ENCODE peak calls at places on chromosomes 5 and 9, in six cellular contexts. One of them, this sample, is unnamed. For H3K27me3, the result is how much of the 10 kb centered on the place peaks cover.

GRCh38 chr5:36683821-36684434 is 77.5 kb downstream of the SLC1A3 start:
- DNase-seq in Peyer's patch: no peak
- DNase-seq in gastrocnemius medialis: no peak
- DNase-seq in HepG2: no peak
- DNase-seq in esophagus muscularis mucosa: no peak
- DNase-seq in suprapubic skin: peak
- DNase-seq in this sample: no peak

GRCh38 chr5:132060501-132061161 is at the start of gene IL3:
- DNase-seq in Peyer's patch: peak
- DNase-seq in gastrocnemius medialis: no peak
- DNase-seq in HepG2: no peak
- DNase-seq in esophagus muscularis mucosa: no peak
- DNase-seq in suprapubic skin: no peak
- DNase-seq in this sample: peak

GRCh38 chr9:93116049-93116961 is 17.7 kb downstream of the NINJ1 start:
- DNase-seq in Peyer's patch: peak
- DNase-seq in gastrocnemius medialis: peak
- DNase-seq in HepG2: peak
- DNase-seq in esophagus muscularis mucosa: no peak
- DNase-seq in suprapubic skin: peak
- DNase-seq in this sample: peak

GRCh38 chr9:109107402-109108240 is 12.1 kb downstream of the TMEM245 start:
- DNase-seq in Peyer's patch: no peak
- DNase-seq in gastrocnemius medialis: no peak
- DNase-seq in HepG2: peak
- DNase-seq in esophagus muscularis mucosa: no peak
- DNase-seq in suprapubic skin: no peak
- DNase-seq in this sample: no peak

GRCh38 chr5:78647411-78647818 is 1.2 kb downstream of the LHFPL2 start:
- DNase-seq in Peyer's patch: peak
- DNase-seq in gastrocnemius medialis: no peak
- DNase-seq in HepG2: peak
- DNase-seq in esophagus muscularis mucosa: no peak
- DNase-seq in suprapubic skin: no peak
- DNase-seq in this sample: peak

GRCh38 chr5:111834926-111835599 is 78.1 kb upstream of the NREP start:
- DNase-seq in Peyer's patch: no peak
- DNase-seq in gastrocnemius medialis: no peak
- DNase-seq in HepG2: no peak
- DNase-seq in esophagus muscularis mucosa: no peak
- DNase-seq in suprapubic skin: no peak
- DNase-seq in this sample: no peak

GRCh38 chr5:154191467-154192261 is 1.1 kb downstream of the GALNT10 start:
- DNase-seq in Peyer's patch: no peak
- DNase-seq in gastrocnemius medialis: no peak
- DNase-seq in HepG2: no peak
- DNase-seq in esophagus muscularis mucosa: no peak
- DNase-seq in suprapubic skin: no peak
- DNase-seq in this sample: peak

GRCh38 chr9:126335837-126336236 is 9.2 kb downstream of the MVB12B start:
- DNase-seq in Peyer's patch: no peak
- DNase-seq in gastrocnemius medialis: no peak
- DNase-seq in HepG2: no peak
- DNase-seq in esophagus muscularis mucosa: peak
- DNase-seq in suprapubic skin: no peak
- DNase-seq in this sample: no peak

GRCh38 chr5:12467799-12468198 is 563.6 kb upstream of the CTNND2 start:
- DNase-seq in Peyer's patch: no peak
- DNase-seq in gastrocnemius medialis: no peak
- DNase-seq in HepG2: no peak
- DNase-seq in esophagus muscularis mucosa: no peak
- DNase-seq in suprapubic skin: no peak
- DNase-seq in this sample: no peak

GRCh38 chr5:147913786-147914185 is 7.4 kb upstream of the C5orf46 start:
- DNase-seq in Peyer's patch: no peak
- DNase-seq in gastrocnemius medialis: no peak
- DNase-seq in HepG2: no peak
- DNase-seq in esophagus muscularis mucosa: no peak
- DNase-seq in suprapubic skin: no peak
- DNase-seq in this sample: no peak

GRCh38 chr5:178314066-178314660 is 81.6 kb upstream of the PHYKPL start:
- DNase-seq in Peyer's patch: no peak
- DNase-seq in gastrocnemius medialis: no peak
- DNase-seq in HepG2: no peak
- DNase-seq in esophagus muscularis mucosa: no peak
- DNase-seq in suprapubic skin: peak
- DNase-seq in this sample: no peak

DNA sequence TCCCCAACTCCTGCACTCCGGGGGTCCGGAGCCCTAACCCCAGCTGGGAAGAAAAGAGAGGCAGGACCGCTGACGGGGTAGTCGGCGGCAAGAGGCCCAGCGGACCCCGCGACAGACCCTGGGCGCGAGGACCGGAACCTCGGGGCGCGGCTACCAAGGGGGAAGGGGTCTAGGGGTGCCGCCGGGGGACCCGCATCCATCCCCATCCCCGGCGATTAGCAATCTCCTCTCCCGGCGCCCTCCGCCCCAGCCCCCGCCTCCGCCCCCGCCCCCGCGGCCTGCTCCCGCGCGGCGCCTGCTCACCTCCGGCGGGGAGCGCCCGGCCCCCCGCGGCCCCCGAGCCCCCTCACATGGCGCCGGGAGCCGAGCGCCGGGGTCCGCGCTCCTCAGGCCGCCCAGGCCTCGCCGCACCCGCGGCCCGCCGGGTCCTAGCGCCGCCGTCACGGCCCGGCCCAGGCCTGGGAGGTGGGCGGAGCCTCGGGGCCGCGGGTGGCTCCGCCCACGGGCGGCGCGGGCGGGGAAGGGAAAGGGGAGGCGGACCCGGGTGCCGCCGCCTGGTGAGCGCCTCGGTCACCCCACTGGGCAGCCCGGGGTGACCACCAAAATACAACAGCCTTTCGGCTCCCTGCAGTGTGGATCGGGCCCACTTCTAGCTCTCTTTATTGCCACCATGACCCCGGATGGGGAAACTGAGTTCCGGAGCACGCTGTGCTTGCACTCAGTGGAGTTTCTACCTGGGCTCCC is at the start of gene ST6GALNAC6:
- DNase-seq in Peyer's patch: peak
- DNase-seq in gastrocnemius medialis: no peak
- DNase-seq in HepG2: no peak
- DNase-seq in esophagus muscularis mucosa: no peak
- DNase-seq in suprapubic skin: peak
- DNase-seq in this sample: peak
- TF ChIP-seq POLR2A in Peyer's patch: no peak
- TF ChIP-seq POLR2A in gastrocnemius medialis: peak
- TF ChIP-seq POLR2A in HepG2: no peak
- TF ChIP-seq POLR2A in esophagus muscularis mucosa: no peak
- TF ChIP-seq POLR2A in suprapubic skin: no peak
- TF ChIP-seq POLR2A in this sample: no peak

GRCh38 chr5:172550096-172550765 is 90.8 kb upstream of the NEURL1B start:
- DNase-seq in Peyer's patch: no peak
- DNase-seq in gastrocnemius medialis: no peak
- DNase-seq in HepG2: no peak
- DNase-seq in esophagus muscularis mucosa: no peak
- DNase-seq in suprapubic skin: peak
- DNase-seq in this sample: no peak

GRCh38 chr5:172548981-172549707 is 91.9 kb upstream of the NEURL1B start:
- DNase-seq in Peyer's patch: no peak
- DNase-seq in gastrocnemius medialis: no peak
- DNase-seq in HepG2: no peak
- DNase-seq in esophagus muscularis mucosa: no peak
- DNase-seq in suprapubic skin: peak
- DNase-seq in this sample: no peak

GRCh38 chr5:172548311-172548731 is 92.7 kb upstream of the NEURL1B start:
- DNase-seq in Peyer's patch: no peak
- DNase-seq in gastrocnemius medialis: no peak
- DNase-seq in HepG2: no peak
- DNase-seq in esophagus muscularis mucosa: no peak
- DNase-seq in suprapubic skin: peak
- DNase-seq in this sample: no peak

GRCh38 chr5:172550996-172551395 is 90.1 kb upstream of the NEURL1B start:
- DNase-seq in Peyer's patch: no peak
- DNase-seq in gastrocnemius medialis: no peak
- DNase-seq in HepG2: no peak
- DNase-seq in esophagus muscularis mucosa: no peak
- DNase-seq in suprapubic skin: peak
- DNase-seq in this sample: no peak

DNA sequence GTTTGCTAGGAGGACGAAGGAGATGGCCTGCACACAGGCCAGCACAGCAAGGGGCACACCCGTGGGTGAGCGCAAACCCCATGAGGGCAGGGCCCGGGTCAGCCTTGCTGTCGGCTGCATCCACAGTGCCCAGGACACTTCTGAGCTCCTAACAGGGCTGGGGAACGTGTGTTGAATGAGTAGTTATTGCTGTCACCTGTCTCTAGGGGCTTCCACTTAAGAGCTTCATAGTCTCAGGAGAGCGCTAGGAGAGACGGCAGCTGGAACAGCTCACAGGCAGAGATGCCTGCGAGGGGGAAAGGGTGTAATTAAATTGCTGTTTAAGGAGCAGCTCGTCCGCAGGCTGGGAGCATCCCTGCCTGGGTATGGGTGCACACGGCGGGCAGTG is 91.4 kb upstream of the NEURL1B start:
- DNase-seq in Peyer's patch: no peak
- DNase-seq in gastrocnemius medialis: no peak
- DNase-seq in HepG2: no peak
- DNase-seq in esophagus muscularis mucosa: no peak
- DNase-seq in suprapubic skin: no peak
- DNase-seq in this sample: no peak
- H3K27me3 ChIP-seq in Peyer's patch: under half
- H3K27me3 ChIP-seq in gastrocnemius medialis: under half
- H3K27me3 ChIP-seq in HepG2: half or more
- H3K27me3 ChIP-seq in esophagus muscularis mucosa: under half
- H3K27me3 ChIP-seq in suprapubic skin: under half
- H3K27me3 ChIP-seq in this sample: under half

DNA sequence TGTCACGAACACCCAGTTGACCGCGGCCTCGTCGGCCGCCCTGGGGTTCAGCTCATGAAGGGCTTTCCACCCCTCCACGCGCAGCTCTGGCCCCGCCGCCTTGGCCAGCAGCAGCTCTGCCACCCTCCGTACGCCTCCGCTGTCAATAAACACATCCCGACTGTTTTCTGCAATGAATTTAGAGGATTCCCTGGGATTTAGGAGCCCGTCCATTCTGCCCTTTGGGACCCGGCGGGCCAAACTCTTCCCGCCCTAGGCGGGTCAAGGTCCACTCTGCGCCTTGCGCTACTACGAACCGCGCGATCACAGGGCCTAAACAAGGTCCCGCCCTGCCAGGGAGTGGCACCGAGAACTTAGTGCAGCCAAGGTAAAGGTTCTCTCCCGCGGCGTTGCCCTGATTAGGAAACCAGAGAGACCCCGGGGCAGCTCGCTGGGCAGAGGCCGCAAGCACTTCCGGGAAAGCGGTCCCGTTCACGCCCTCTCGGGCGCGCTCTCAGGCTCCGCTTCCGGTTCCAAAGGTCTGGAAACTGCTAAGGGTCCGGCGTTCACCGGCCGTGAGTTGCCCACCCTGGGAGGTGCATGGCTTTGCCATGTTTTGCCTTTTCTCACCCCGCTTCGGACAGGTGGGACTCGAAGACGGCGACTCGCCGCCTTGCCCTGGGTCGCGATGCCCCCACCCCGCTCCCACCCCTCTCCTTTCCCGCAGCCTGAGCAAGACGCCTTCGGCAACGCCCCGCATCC is 23.6 kb downstream of the HNRNPK start:
- DNase-seq in Peyer's patch: peak
- DNase-seq in gastrocnemius medialis: peak
- DNase-seq in HepG2: peak
- DNase-seq in esophagus muscularis mucosa: peak
- DNase-seq in suprapubic skin: peak
- DNase-seq in this sample: peak
- TF ChIP-seq POLR2A in Peyer's patch: peak
- TF ChIP-seq POLR2A in gastrocnemius medialis: peak
- TF ChIP-seq POLR2A in HepG2: peak
- TF ChIP-seq POLR2A in esophagus muscularis mucosa: no peak
- TF ChIP-seq POLR2A in suprapubic skin: no peak
- TF ChIP-seq POLR2A in this sample: no peak

GRCh38 chr9:124017929-124018730 is 6.6 kb downstream of the LHX2 start:
- DNase-seq in Peyer's patch: no peak
- DNase-seq in gastrocnemius medialis: no peak
- DNase-seq in HepG2: no peak
- DNase-seq in esophagus muscularis mucosa: no peak
- DNase-seq in suprapubic skin: peak
- DNase-seq in this sample: no peak
- H3K27me3 ChIP-seq in Peyer's patch: under half
- H3K27me3 ChIP-seq in gastrocnemius medialis: half or more
- H3K27me3 ChIP-seq in HepG2: half or more
- H3K27me3 ChIP-seq in esophagus muscularis mucosa: under half
- H3K27me3 ChIP-seq in suprapubic skin: half or more
- H3K27me3 ChIP-seq in this sample: under half

GRCh38 chr5:163437309-163438182 is at the start of gene CCNG1:
- DNase-seq in Peyer's patch: peak
- DNase-seq in gastrocnemius medialis: peak
- DNase-seq in HepG2: peak
- DNase-seq in esophagus muscularis mucosa: peak
- DNase-seq in suprapubic skin: peak
- DNase-seq in this sample: peak
- TF ChIP-seq POLR2A in Peyer's patch: peak
- TF ChIP-seq POLR2A in gastrocnemius medialis: peak
- TF ChIP-seq POLR2A in HepG2: peak
- TF ChIP-seq POLR2A in esophagus muscularis mucosa: peak
- TF ChIP-seq POLR2A in suprapubic skin: peak
- TF ChIP-seq POLR2A in this sample: peak

GRCh38 chr5:174311531-174312269 is 266.2 kb downstream of the NSG2 start:
- DNase-seq in Peyer's patch: peak
- DNase-seq in gastrocnemius medialis: no peak
- DNase-seq in HepG2: peak
- DNase-seq in esophagus muscularis mucosa: no peak
- DNase-seq in suprapubic skin: no peak
- DNase-seq in this sample: peak
- H3K27me3 ChIP-seq in Peyer's patch: under half
- H3K27me3 ChIP-seq in gastrocnemius medialis: under half
- H3K27me3 ChIP-seq in HepG2: half or more
- H3K27me3 ChIP-seq in esophagus muscularis mucosa: under half
- H3K27me3 ChIP-seq in suprapubic skin: half or more
- H3K27me3 ChIP-seq in this sample: under half

This sample was measured in testis.